ENCODE peak calls at places on chromosomes 7 and 10, in ten cellular contexts. V, K, Z, C, N, R, J, H, P and T are unnamed samples.

GRCh38 chr7:105277341-105277740 is 111.4 kb downstream of the SRPK2 start:
- ATAC-seq in V (no peak), K (no peak), Z (no peak), C (no peak), N (no peak), R (no peak), J (no peak), H (no peak), P (no peak), T (no peak)

GRCh38 chr10:92125169-92125543 is 165.7 kb downstream of the CPEB3 start:
- ATAC-seq in V (no peak), K (no peak), Z (no peak), C (peak), N (peak), R (no peak), J (no peak), H (no peak), P (no peak), T (no peak)

GRCh38 chr10:49351669-49352068 is 44.2 kb downstream of the DRGX start:
- ATAC-seq in V (no peak), K (no peak), Z (no peak), C (no peak), N (no peak), R (no peak), J (no peak), H (no peak), P (no peak), T (no peak)

GRCh38 chr7:44466300-44467216 is 23.9 kb downstream of the NUDCD3 start:
- ATAC-seq in V (peak), K (peak), Z (no peak), C (no peak), N (no peak), R (peak), J (no peak), H (no peak), P (no peak), T (peak)

GRCh38 chr7:30817060-30817770 is 46.0 kb downstream of the MINDY4 start:
- ATAC-seq in V (no peak), K (no peak), Z (no peak), C (peak), N (no peak), R (no peak), J (peak), H (no peak), P (no peak), T (no peak)

GRCh38 chr7:21568762-21569161 is 25.9 kb downstream of the DNAH11 start:
- ATAC-seq in V (no peak), K (no peak), Z (peak), C (no peak), N (peak), R (peak), J (no peak), H (no peak), P (no peak), T (no peak)

GRCh38 chr7:80859272-80859970 is 59.4 kb downstream of the SEMA3C start:
- ATAC-seq in V (no peak), K (no peak), Z (no peak), C (peak), N (no peak), R (no peak), J (no peak), H (no peak), P (no peak), T (no peak)

GRCh38 chr10:117167346-117168134 is 29.5 kb upstream of the VAX1 start:
- ATAC-seq in V (no peak), K (no peak), Z (no peak), C (no peak), N (no peak), R (no peak), J (no peak), H (no peak), P (no peak), T (no peak)

GRCh38 chr7:29596593-29597178 is 33.1 kb downstream of the PRR15 start:
- ATAC-seq in V (no peak), K (no peak), Z (no peak), C (no peak), N (no peak), R (no peak), J (no peak), H (no peak), P (no peak), T (no peak)

GRCh38 chr10:44376504-44377099 is 8.3 kb downstream of the CXCL12 start:
- ATAC-seq in V (no peak), K (no peak), Z (no peak), C (no peak), N (no peak), R (no peak), J (no peak), H (no peak), P (no peak), T (no peak)

GRCh38 chr10:66639351-66639750 is 286.5 kb upstream of the LRRTM3 start:
- ATAC-seq in V (no peak), K (no peak), Z (no peak), C (no peak), N (no peak), R (no peak), J (no peak), H (no peak), P (no peak), T (no peak)

GRCh38 chr10:43076876-43077420 is at the start of gene RET:
- ATAC-seq in V (peak), K (no peak), Z (peak), C (peak), N (peak), R (peak), J (peak), H (no peak), P (peak), T (peak)

GRCh38 chr7:80517177-80517804 is 5.4 kb upstream of the GNAT3 start:
- ATAC-seq in V (no peak), K (no peak), Z (no peak), C (no peak), N (no peak), R (no peak), J (no peak), H (no peak), P (no peak), T (no peak)

GRCh38 chr10:26334932-26335573 is 103.1 kb upstream of the APBB1IP start:
- ATAC-seq in V (peak), K (peak), Z (peak), C (peak), N (peak), R (peak), J (peak), H (peak), P (peak), T (peak)

GRCh38 chr7:149161241-149161848 is 14.1 kb downstream of the ZNF398 start:
- ATAC-seq in V (no peak), K (no peak), Z (no peak), C (no peak), N (no peak), R (no peak), J (no peak), H (peak), P (no peak), T (peak)

GRCh38 chr7:24963218-24963617 is 16.8 kb downstream of the OSBPL3 start:
- ATAC-seq in V (peak), K (peak), Z (peak), C (peak), N (peak), R (peak), J (peak), H (no peak), P (no peak), T (peak)